ENCODE peak calls at places on chromosomes 2 and 18, in seven cellular contexts. L is PC-9; O is NCI-H774; E is ELF-1; Z is midbrain; R is stimulated activated naive CD8-positive, alpha-beta T cell treated with anti-CD3 and anti-CD28 coated beads, Interleukin-15, Interleukin-2, amounts not matched to agents 100 U/mL and 50 U/mL, for 24 hours; P is Right ventricle myocardium superior. A is an unnamed sample.

GRCh38 chr2:3498783-3499394 is 20.4 kb downstream of the ADI1 start:
- DNase-seq in L (no peak), O (peak), E (no peak), Z (no peak), R (no peak), P (no peak), A (no peak)

GRCh38 chr2:98327776-98328175 is 18.5 kb upstream of the CNGA3 start:
- DNase-seq in L (no peak), O (no peak), E (no peak), Z (no peak), R (no peak), P (no peak), A (no peak)

GRCh38 chr18:73119574-73119973 is 251.8 kb upstream of the NETO1 start:
- DNase-seq in L (no peak), O (no peak), E (no peak), Z (no peak), R (no peak), P (no peak), A (no peak)

GRCh38 chr2:132670104-132670960 is at the start of gene LYPD1:
- DNase-seq in L (peak), O (peak), E (peak), Z (peak), R (no peak), P (peak), A (no peak)

GRCh38 chr2:233061591-233062446 is 1.7 kb downstream of the INPP5D start:
- DNase-seq in L (peak), O (no peak), E (peak), Z (no peak), R (peak), P (peak), A (no peak)

GRCh38 chr2:238403632-238404405 is 22.9 kb upstream of the ASB1 start:
- DNase-seq in L (no peak), O (peak), E (no peak), Z (no peak), R (no peak), P (no peak), A (no peak)

GRCh38 chr2:148640767-148641166 is 3.8 kb upstream of the EPC2 start:
- DNase-seq in L (no peak), O (no peak), E (no peak), Z (no peak), R (no peak), P (no peak), A (no peak)

GRCh38 chr2:201883559-201883958 is 77.2 kb downstream of the CDK15 start:
- DNase-seq in L (no peak), O (no peak), E (no peak), Z (no peak), R (no peak), P (peak), A (no peak)

GRCh38 chr2:49687873-49688272 is 533.6 kb upstream of the FSHR start:
- DNase-seq in L (no peak), O (no peak), E (no peak), Z (peak), R (no peak), P (no peak), A (no peak)

GRCh38 chr2:231102772-231103171 is 22.1 kb downstream of the HTR2B start:
- DNase-seq in L (no peak), O (no peak), E (no peak), Z (no peak), R (no peak), P (no peak), A (no peak)

GRCh38 chr2:236711440-236711839 is 141.8 kb downstream of the ACKR3 start:
- DNase-seq in L (peak), O (no peak), E (no peak), Z (no peak), R (no peak), P (peak), A (no peak)

GRCh38 chr18:75530548-75531211 is 103.2 kb upstream of the SMIM21 start:
- DNase-seq in L (no peak), O (no peak), E (no peak), Z (no peak), R (no peak), P (peak), A (no peak)

GRCh38 chr2:143217512-143218136 is 88.4 kb downstream of the ARHGAP15 start:
- DNase-seq in L (no peak), O (no peak), E (no peak), Z (no peak), R (no peak), P (no peak), A (no peak)

GRCh38 chr2:3189076-3189591 is 188.5 kb downstream of the EIPR1 start:
- DNase-seq in L (no peak), O (no peak), E (no peak), Z (peak), R (no peak), P (peak), A (no peak)

GRCh38 chr2:131835621-131836091 is 308.0 kb downstream of the CCDC74A start:
- DNase-seq in L (no peak), O (no peak), E (no peak), Z (no peak), R (no peak), P (no peak), A (no peak)

GRCh38 chr18:43303376-43303775 is 26.1 kb upstream of the SYT4 start:
- DNase-seq in L (no peak), O (no peak), E (no peak), Z (no peak), R (no peak), P (no peak), A (no peak)

GRCh38 chr2:120278901-120279300 is 26.2 kb downstream of the RALB start:
- DNase-seq in L (no peak), O (no peak), E (no peak), Z (peak), R (no peak), P (no peak), A (no peak)

GRCh38 chr2:96353032-96353561 is 17.5 kb downstream of the NCAPH start:
- DNase-seq in L (no peak), O (no peak), E (no peak), Z (no peak), R (no peak), P (peak), A (no peak)

GRCh38 chr2:225070811-225071210 is 28.5 kb upstream of the DOCK10 start:
- DNase-seq in L (no peak), O (no peak), E (peak), Z (peak), R (no peak), P (no peak), A (no peak)

GRCh38 chr2:55009277-55010055 is 40.8 kb downstream of the RTN4 start:
- DNase-seq in L (no peak), O (no peak), E (no peak), Z (no peak), R (no peak), P (no peak), A (no peak)

GRCh38 chr2:38148501-38148900 is 72.5 kb upstream of the CYP1B1 start:
- DNase-seq in L (peak), O (no peak), E (no peak), Z (no peak), R (no peak), P (no peak), A (no peak)

GRCh38 chr2:171225302-171225980 is 64.7 kb upstream of the TLK1 start:
- DNase-seq in L (peak), O (no peak), E (peak), Z (no peak), R (no peak), P (no peak), A (no peak)

GRCh38 chr2:25517701-25518100 is 155.7 kb downstream of the DTNB start:
- DNase-seq in L (no peak), O (no peak), E (no peak), Z (no peak), R (no peak), P (no peak), A (no peak)

GRCh38 chr18:75265255-75265654 is 54.7 kb downstream of the TSHZ1 start:
- DNase-seq in L (no peak), O (no peak), E (no peak), Z (no peak), R (no peak), P (no peak), A (no peak)